ENCODE peak calls at places on chromosome 6, in eight cellular contexts. Q, V, J, Y, F, B, W and P are unnamed samples.

GRCh38 chr6:12344949-12345693 is 55.0 kb downstream of the EDN1 start:
- DNase-seq in Q (no peak), B (peak; percentile 41), J (no peak), W (no peak), V (no peak), Y (no peak), F (no peak), P (no peak)

GRCh38 chr6:37487891-37488290 is 11.8 kb downstream of the CCDC167 start:
- DNase-seq in V (no peak), Q (no peak), J (no peak), W (no peak), F (no peak), Y (no peak), B (no peak), P (no peak)

GRCh38 chr6:93624408-93624807 is 205.0 kb upstream of the EPHA7 start:
- DNase-seq in Q (no peak), F (no peak), J (no peak), B (no peak), V (no peak), W (no peak), Y (no peak), P (peak; percentile 44)

GRCh38 chr6:27478706-27479318 is 5.9 kb upstream of the ZNF184 start:
- DNase-seq in Q (peak; percentile 80), J (peak; percentile 94), F (peak; percentile 93), W (peak; percentile 85), Y (peak; percentile 85), V (peak; percentile 86), B (peak; percentile 91), P (peak; percentile 81)

GRCh38 chr6:137878810-137879285 is 11.8 kb downstream of the TNFAIP3 start:
- DNase-seq in Y (no peak), J (no peak), Q (no peak), W (no peak), B (no peak), V (peak; percentile 73), F (peak; percentile 22), P (no peak)

GRCh38 chr6:150720774-150721233 is 121.1 kb downstream of the PLEKHG1 start:
- DNase-seq in V (no peak), Y (peak; percentile 99), B (no peak), F (no peak), Q (no peak), J (no peak), W (peak; percentile 45), P (peak; percentile 72)

GRCh38 chr6:47309326-47310130 is at the start of gene TNFRSF21:
- DNase-seq in F (peak; percentile 91), Y (peak; percentile 92), J (peak; percentile 82), B (peak; percentile 94), W (peak; percentile 95), Q (peak; percentile 95), V (peak; percentile 89), P (peak; percentile 90)

GRCh38 chr6:104400844-104401243 is 458.9 kb downstream of the HACE1 start:
- DNase-seq in Y (no peak), J (no peak), Q (no peak), F (no peak), W (no peak), V (no peak), B (no peak), P (no peak)

GRCh38 chr6:7787137-7787575 is 61.3 kb downstream of the BMP6 start:
- DNase-seq in J (peak; percentile 74), W (no peak), B (no peak), V (peak; percentile 19), F (peak; percentile 32), Y (peak; percentile 24), Q (no peak), P (no peak)

GRCh38 chr6:40302856-40303449 is 284.2 kb downstream of the LRFN2 start:
- DNase-seq in V (no peak), J (no peak), F (no peak), Y (no peak), Q (no peak), B (no peak), W (no peak), P (no peak)

GRCh38 chr6:76230711-76231110 is 158.2 kb upstream of the IMPG1 start:
- DNase-seq in W (no peak), Q (no peak), V (no peak), J (no peak), Y (peak; percentile 1), B (peak; percentile 16), F (no peak), P (peak; percentile 92)

GRCh38 chr6:37202788-37203491 is 33.0 kb downstream of the PIM1 start:
- DNase-seq in F (no peak), J (no peak), Q (no peak), Y (no peak), B (no peak), V (no peak), W (no peak), P (no peak)

GRCh38 chr6:140499607-140500006 is 1125.2 kb upstream of the CITED2 start:
- DNase-seq in Y (no peak), J (no peak), B (no peak), W (no peak), Q (no peak), F (no peak), V (no peak), P (no peak)

GRCh38 chr6:17393335-17394191 is at the start of gene CAP2:
- DNase-seq in V (peak; percentile 74), W (peak; percentile 74), Q (peak; percentile 83), F (peak; percentile 80), B (peak; percentile 64), J (peak; percentile 59), Y (peak; percentile 62), P (peak; percentile 76)

GRCh38 chr6:162119349-162119748 is 608.2 kb downstream of the PRKN start:
- DNase-seq in W (no peak), J (no peak), V (peak; percentile 14), Y (no peak), F (peak; percentile 26), B (no peak), Q (no peak), P (peak; percentile 70)

GRCh38 chr6:73873081-73873480 is 177.1 kb downstream of the CD109 start:
- DNase-seq in Y (no peak), Q (no peak), B (no peak), F (no peak), W (no peak), J (peak; percentile 75), V (no peak), P (no peak)

GRCh38 chr6:35036828-35037095 is 104.4 kb downstream of the TCP11 start:
- DNase-seq in B (no peak), W (no peak), V (no peak), J (no peak), Q (no peak), F (no peak), Y (no peak), P (no peak)

GRCh38 chr6:35034411-35035171 is 106.5 kb downstream of the TCP11 start:
- DNase-seq in B (peak; percentile 51), W (no peak), V (peak; percentile 53), J (no peak), Q (peak; percentile 87), Y (peak; percentile 7), F (peak; percentile 65), P (no peak)

GRCh38 chr6:35036059-35036827 is 104.9 kb downstream of the TCP11 start:
- DNase-seq in F (no peak), B (no peak), Y (no peak), V (no peak), J (no peak), W (no peak), Q (no peak), P (no peak)

GRCh38 chr6:35033683-35034082 is 107.5 kb downstream of the TCP11 start:
- DNase-seq in Y (no peak), B (no peak), V (no peak), J (no peak), F (no peak), W (no peak), Q (no peak), P (no peak)

DNA sequence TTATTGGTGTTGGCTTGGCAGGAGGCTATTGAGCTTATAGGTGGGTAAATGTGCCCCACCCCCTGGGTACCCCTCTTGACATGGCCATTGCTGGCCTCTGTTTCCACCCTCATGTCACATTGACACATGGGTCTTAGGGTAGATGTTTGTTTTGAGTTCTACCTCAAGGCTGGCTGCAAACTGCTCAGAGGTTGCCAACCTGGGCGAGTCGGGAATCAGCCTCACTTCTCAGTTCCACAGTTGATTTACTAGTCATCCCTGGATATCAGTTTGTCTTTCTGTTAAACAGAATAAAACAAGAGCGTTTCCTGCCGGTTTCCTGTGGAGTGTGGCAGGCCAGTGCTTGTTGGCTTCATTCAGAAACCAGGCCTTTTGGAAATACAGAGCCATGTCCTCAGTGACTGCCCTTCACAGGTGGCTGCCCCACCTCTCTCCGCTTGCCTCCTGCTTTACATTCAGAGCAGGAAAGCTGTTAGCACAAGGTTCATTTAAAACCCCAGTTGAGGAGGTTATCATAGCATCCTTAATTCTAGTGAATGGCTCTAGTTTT is 105.6 kb downstream of the TCP11 start:
- DNase-seq in J (no peak), V (no peak), Q (no peak), B (no peak), F (no peak), W (no peak), Y (no peak), P (no peak)
- H3K4me1 ChIP-seq in J (peaks cover 11% of the 10 kb centered on the region), V (peaks cover 29% of the 10 kb centered on the region), Q (peaks cover 41% of the 10 kb centered on the region), B (peaks cover 20% of the 10 kb centered on the region), F (peaks cover 31% of the 10 kb centered on the region), W (no peaks in the 10 kb centered on the region), Y (peaks cover 22% of the 10 kb centered on the region), P (peaks cover under 1% of the 10 kb centered on the region)

GRCh38 chr6:54098450-54099044 is 12.7 kb upstream of the MLIP start:
- DNase-seq in F (no peak), Y (no peak), V (no peak), Q (no peak), W (no peak), J (no peak), B (no peak), P (no peak)

GRCh38 chr6:54094837-54095236 is 16.4 kb upstream of the MLIP start:
- DNase-seq in B (no peak), W (no peak), F (no peak), J (no peak), Y (no peak), Q (no peak), V (no peak), P (no peak)

GRCh38 chr6:54095740-54096139 is 15.5 kb upstream of the MLIP start:
- DNase-seq in Y (no peak), B (no peak), Q (no peak), J (no peak), F (no peak), V (no peak), W (no peak), P (no peak)

GRCh38 chr6:54097753-54098152 is 13.5 kb upstream of the MLIP start:
- DNase-seq in B (no peak), Q (no peak), Y (no peak), F (no peak), V (no peak), W (no peak), J (no peak), P (no peak)

GRCh38 chr6:54096811-54097210 is 14.4 kb upstream of the MLIP start:
- DNase-seq in Q (no peak), W (no peak), F (no peak), J (no peak), Y (no peak), B (no peak), V (no peak), P (no peak)
- H3K4me1 ChIP-seq in Q (no peaks in the 10 kb centered on the region), W (no peaks in the 10 kb centered on the region), F (no peaks in the 10 kb centered on the region), J (no peaks in the 10 kb centered on the region), Y (no peaks in the 10 kb centered on the region), B (no peaks in the 10 kb centered on the region), V (peaks cover 75% of the 10 kb centered on the region), P (no peaks in the 10 kb centered on the region)

GRCh38 chr6:159035891-159036290 is 8.9 kb downstream of the TAGAP start:
- DNase-seq in Q (peak; percentile 62), W (no peak), Y (no peak), B (no peak), V (no peak), F (no peak), J (no peak), P (no peak)
- H3K4me1 ChIP-seq in Q (peaks cover 75% of the 10 kb centered on the region), W (peaks cover 14% of the 10 kb centered on the region), Y (peaks cover 27% of the 10 kb centered on the region), B (no peaks in the 10 kb centered on the region), V (no peaks in the 10 kb centered on the region), F (no peaks in the 10 kb centered on the region), J (no peaks in the 10 kb centered on the region), P (no peaks in the 10 kb centered on the region)

GRCh38 chr6:127266178-127266891 is at the start of gene RNF146:
- DNase-seq in W (peak; percentile 76), Y (peak; percentile 84), B (peak; percentile 77), Q (peak; percentile 95), F (peak; percentile 87), J (peak; percentile 83), V (peak; percentile 87), P (peak; percentile 74)
- H3K4me1 ChIP-seq in W (peaks cover 30% of the 10 kb centered on the region), Y (peaks cover 5% of the 10 kb centered on the region), B (peaks cover 19% of the 10 kb centered on the region), Q (peaks cover 34% of the 10 kb centered on the region), F (peaks cover 37% of the 10 kb centered on the region), J (no peaks in the 10 kb centered on the region), V (peaks cover 30% of the 10 kb centered on the region), P (peaks cover 8% of the 10 kb centered on the region)